ENCODE peak calls at places on chromosome 15, in four cellular contexts. One of them, this sample, is unnamed.

GRCh38 chr15:55721554-55722185 is 21.3 kb downstream of the PRTG start:
- DNase-seq in gastrocnemius medialis: no peak
- DNase-seq in activated T-helper 1 cell treated with anti-CD3 and anti-CD28 coated beads, Interleukin-2, amount 50 U/mL, for 16 hours: no peak
- DNase-seq in non-pigmented ciliary epithelial cell: no peak
- DNase-seq in this sample: no peak

GRCh38 chr15:29674661-29675533 is 147.4 kb downstream of the TJP1 start:
- DNase-seq in gastrocnemius medialis: no peak
- DNase-seq in activated T-helper 1 cell treated with anti-CD3 and anti-CD28 coated beads, Interleukin-2, amount 50 U/mL, for 16 hours: no peak
- DNase-seq in non-pigmented ciliary epithelial cell: no peak
- DNase-seq in this sample: no peak

GRCh38 chr15:95944856-95945255 is 385.6 kb upstream of the NR2F2 start:
- DNase-seq in gastrocnemius medialis: no peak
- DNase-seq in activated T-helper 1 cell treated with anti-CD3 and anti-CD28 coated beads, Interleukin-2, amount 50 U/mL, for 16 hours: no peak
- DNase-seq in non-pigmented ciliary epithelial cell: no peak
- DNase-seq in this sample: no peak

GRCh38 chr15:69780374-69780773 is 317.3 kb downstream of the TLE3 start:
- DNase-seq in gastrocnemius medialis: no peak
- DNase-seq in activated T-helper 1 cell treated with anti-CD3 and anti-CD28 coated beads, Interleukin-2, amount 50 U/mL, for 16 hours: no peak
- DNase-seq in non-pigmented ciliary epithelial cell: no peak
- DNase-seq in this sample: no peak

GRCh38 chr15:66698318-66698961 is 3.6 kb upstream of the SMAD6 start:
- DNase-seq in gastrocnemius medialis: peak
- DNase-seq in activated T-helper 1 cell treated with anti-CD3 and anti-CD28 coated beads, Interleukin-2, amount 50 U/mL, for 16 hours: no peak
- DNase-seq in non-pigmented ciliary epithelial cell: no peak
- DNase-seq in this sample: peak

GRCh38 chr15:82043726-82044372 is 2.0 kb downstream of the MEX3B start:
- DNase-seq in gastrocnemius medialis: no peak
- DNase-seq in activated T-helper 1 cell treated with anti-CD3 and anti-CD28 coated beads, Interleukin-2, amount 50 U/mL, for 16 hours: no peak
- DNase-seq in non-pigmented ciliary epithelial cell: peak
- DNase-seq in this sample: no peak

GRCh38 chr15:40293905-40294895 is 11.3 kb upstream of the ANKRD63 start:
- DNase-seq in gastrocnemius medialis: no peak
- DNase-seq in activated T-helper 1 cell treated with anti-CD3 and anti-CD28 coated beads, Interleukin-2, amount 50 U/mL, for 16 hours: no peak
- DNase-seq in non-pigmented ciliary epithelial cell: no peak
- DNase-seq in this sample: no peak

GRCh38 chr15:63909819-63910437 is 76.2 kb upstream of the HERC1 start:
- DNase-seq in gastrocnemius medialis: no peak
- DNase-seq in activated T-helper 1 cell treated with anti-CD3 and anti-CD28 coated beads, Interleukin-2, amount 50 U/mL, for 16 hours: no peak
- DNase-seq in non-pigmented ciliary epithelial cell: no peak
- DNase-seq in this sample: no peak

GRCh38 chr15:24054547-24055245 is 367.6 kb upstream of the NDN start:
- DNase-seq in gastrocnemius medialis: no peak
- DNase-seq in activated T-helper 1 cell treated with anti-CD3 and anti-CD28 coated beads, Interleukin-2, amount 50 U/mL, for 16 hours: no peak
- DNase-seq in non-pigmented ciliary epithelial cell: no peak
- DNase-seq in this sample: no peak

GRCh38 chr15:88995449-88995848 is 82.3 kb upstream of the MFGE8 start:
- DNase-seq in gastrocnemius medialis: no peak
- DNase-seq in activated T-helper 1 cell treated with anti-CD3 and anti-CD28 coated beads, Interleukin-2, amount 50 U/mL, for 16 hours: no peak
- DNase-seq in non-pigmented ciliary epithelial cell: no peak
- DNase-seq in this sample: no peak

GRCh38 chr15:87779746-87780145 is 476.8 kb downstream of the NTRK3 start:
- DNase-seq in gastrocnemius medialis: no peak
- DNase-seq in activated T-helper 1 cell treated with anti-CD3 and anti-CD28 coated beads, Interleukin-2, amount 50 U/mL, for 16 hours: no peak
- DNase-seq in non-pigmented ciliary epithelial cell: no peak
- DNase-seq in this sample: no peak

GRCh38 chr15:64610257-64610919 is 150.0 kb downstream of the ZNF609 start:
- DNase-seq in gastrocnemius medialis: no peak
- DNase-seq in activated T-helper 1 cell treated with anti-CD3 and anti-CD28 coated beads, Interleukin-2, amount 50 U/mL, for 16 hours: no peak
- DNase-seq in non-pigmented ciliary epithelial cell: no peak
- DNase-seq in this sample: no peak

GRCh38 chr15:81400640-81401236 is 26.7 kb upstream of the TMC3 start:
- DNase-seq in gastrocnemius medialis: no peak
- DNase-seq in activated T-helper 1 cell treated with anti-CD3 and anti-CD28 coated beads, Interleukin-2, amount 50 U/mL, for 16 hours: no peak
- DNase-seq in non-pigmented ciliary epithelial cell: peak
- DNase-seq in this sample: peak

GRCh38 chr15:93829115-93829849 is 402.1 kb upstream of the MCTP2 start:
- DNase-seq in gastrocnemius medialis: no peak
- DNase-seq in activated T-helper 1 cell treated with anti-CD3 and anti-CD28 coated beads, Interleukin-2, amount 50 U/mL, for 16 hours: no peak
- DNase-seq in non-pigmented ciliary epithelial cell: peak
- DNase-seq in this sample: no peak

GRCh38 chr15:69607101-69607500 is 154.5 kb downstream of the RPLP1 start:
- DNase-seq in gastrocnemius medialis: no peak
- DNase-seq in activated T-helper 1 cell treated with anti-CD3 and anti-CD28 coated beads, Interleukin-2, amount 50 U/mL, for 16 hours: no peak
- DNase-seq in non-pigmented ciliary epithelial cell: no peak
- DNase-seq in this sample: no peak

GRCh38 chr15:25481208-25481862 is 42.5 kb upstream of the UBE3A start:
- DNase-seq in gastrocnemius medialis: no peak
- DNase-seq in activated T-helper 1 cell treated with anti-CD3 and anti-CD28 coated beads, Interleukin-2, amount 50 U/mL, for 16 hours: no peak
- DNase-seq in non-pigmented ciliary epithelial cell: no peak
- DNase-seq in this sample: peak

GRCh38 chr15:95279277-95280019 is 1048.1 kb downstream of the MCTP2 start:
- DNase-seq in gastrocnemius medialis: no peak
- DNase-seq in activated T-helper 1 cell treated with anti-CD3 and anti-CD28 coated beads, Interleukin-2, amount 50 U/mL, for 16 hours: no peak
- DNase-seq in non-pigmented ciliary epithelial cell: no peak
- DNase-seq in this sample: no peak

GRCh38 chr15:82850731-82851130 is 41.3 kb downstream of the WHAMM start:
- DNase-seq in gastrocnemius medialis: no peak
- DNase-seq in activated T-helper 1 cell treated with anti-CD3 and anti-CD28 coated beads, Interleukin-2, amount 50 U/mL, for 16 hours: no peak
- DNase-seq in non-pigmented ciliary epithelial cell: no peak
- DNase-seq in this sample: no peak

GRCh38 chr15:63892794-63893441 is 59.2 kb upstream of the HERC1 start:
- DNase-seq in gastrocnemius medialis: no peak
- DNase-seq in activated T-helper 1 cell treated with anti-CD3 and anti-CD28 coated beads, Interleukin-2, amount 50 U/mL, for 16 hours: peak
- DNase-seq in non-pigmented ciliary epithelial cell: no peak
- DNase-seq in this sample: peak

GRCh38 chr15:99590913-99591646 is 25.3 kb downstream of the MEF2A start:
- DNase-seq in gastrocnemius medialis: no peak
- DNase-seq in activated T-helper 1 cell treated with anti-CD3 and anti-CD28 coated beads, Interleukin-2, amount 50 U/mL, for 16 hours: no peak
- DNase-seq in non-pigmented ciliary epithelial cell: no peak
- DNase-seq in this sample: no peak

GRCh38 chr15:38260077-38260476 is 7.4 kb downstream of the SPRED1 start:
- DNase-seq in gastrocnemius medialis: no peak
- DNase-seq in activated T-helper 1 cell treated with anti-CD3 and anti-CD28 coated beads, Interleukin-2, amount 50 U/mL, for 16 hours: no peak
- DNase-seq in non-pigmented ciliary epithelial cell: no peak
- DNase-seq in this sample: no peak

GRCh38 chr15:45144775-45145174 is 15.0 kb downstream of the DUOX1 start:
- DNase-seq in gastrocnemius medialis: no peak
- DNase-seq in activated T-helper 1 cell treated with anti-CD3 and anti-CD28 coated beads, Interleukin-2, amount 50 U/mL, for 16 hours: no peak
- DNase-seq in non-pigmented ciliary epithelial cell: no peak
- DNase-seq in this sample: no peak

GRCh38 chr15:92629276-92629974 is 26.1 kb downstream of the FAM174B start:
- DNase-seq in gastrocnemius medialis: no peak
- DNase-seq in activated T-helper 1 cell treated with anti-CD3 and anti-CD28 coated beads, Interleukin-2, amount 50 U/mL, for 16 hours: no peak
- DNase-seq in non-pigmented ciliary epithelial cell: no peak
- DNase-seq in this sample: no peak

GRCh38 chr15:75161106-75161505 is 40.6 kb upstream of the C15orf39 start:
- DNase-seq in gastrocnemius medialis: no peak
- DNase-seq in activated T-helper 1 cell treated with anti-CD3 and anti-CD28 coated beads, Interleukin-2, amount 50 U/mL, for 16 hours: no peak
- DNase-seq in non-pigmented ciliary epithelial cell: no peak
- DNase-seq in this sample: no peak

GRCh38 chr15:98666841-98667240 is 18.5 kb downstream of the IGF1R start:
- DNase-seq in gastrocnemius medialis: no peak
- DNase-seq in activated T-helper 1 cell treated with anti-CD3 and anti-CD28 coated beads, Interleukin-2, amount 50 U/mL, for 16 hours: no peak
- DNase-seq in non-pigmented ciliary epithelial cell: no peak
- DNase-seq in this sample: no peak

GRCh38 chr15:55250392-55250791 is 39.2 kb downstream of the RAB27A start:
- DNase-seq in gastrocnemius medialis: no peak
- DNase-seq in activated T-helper 1 cell treated with anti-CD3 and anti-CD28 coated beads, Interleukin-2, amount 50 U/mL, for 16 hours: no peak
- DNase-seq in non-pigmented ciliary epithelial cell: no peak
- DNase-seq in this sample: peak

GRCh38 chr15:82808634-82809041 is 790 bp upstream of the WHAMM start:
- DNase-seq in gastrocnemius medialis: peak
- DNase-seq in activated T-helper 1 cell treated with anti-CD3 and anti-CD28 coated beads, Interleukin-2, amount 50 U/mL, for 16 hours: no peak
- DNase-seq in non-pigmented ciliary epithelial cell: no peak
- DNase-seq in this sample: no peak

GRCh38 chr15:41884458-41884857 is 9.4 kb downstream of the SPTBN5 start:
- DNase-seq in gastrocnemius medialis: no peak
- DNase-seq in activated T-helper 1 cell treated with anti-CD3 and anti-CD28 coated beads, Interleukin-2, amount 50 U/mL, for 16 hours: no peak
- DNase-seq in non-pigmented ciliary epithelial cell: no peak
- DNase-seq in this sample: no peak

GRCh38 chr15:39880718-39881387 is 39.2 kb downstream of the GPR176 start:
- DNase-seq in gastrocnemius medialis: no peak
- DNase-seq in activated T-helper 1 cell treated with anti-CD3 and anti-CD28 coated beads, Interleukin-2, amount 50 U/mL, for 16 hours: no peak
- DNase-seq in non-pigmented ciliary epithelial cell: no peak
- DNase-seq in this sample: no peak